ENCODE peak calls at places on chromosomes 3 and 15, in six cellular contexts. One of them, this sample, is unnamed.

GRCh38 chr3:50264964-50265485 is 3.9 kb upstream of the SEMA3B start:
- DNase-seq in NB4: no peak
- DNase-seq in psoas muscle: no peak
- DNase-seq in WTC11: no peak
- DNase-seq in GM12865: no peak
- DNase-seq in HFFc6: peak
- DNase-seq in this sample: no peak

GRCh38 chr3:29427266-29428103 is 146.6 kb downstream of the RBMS3 start:
- DNase-seq in GM12865: no peak
- DNase-seq in WTC11: no peak
- DNase-seq in NB4: no peak
- DNase-seq in HFFc6: no peak
- DNase-seq in psoas muscle: no peak
- DNase-seq in this sample: no peak

GRCh38 chr15:27990411-27991338 is 108.4 kb downstream of the OCA2 start:
- DNase-seq in NB4: no peak
- DNase-seq in WTC11: no peak
- DNase-seq in HFFc6: no peak
- DNase-seq in psoas muscle: no peak
- DNase-seq in GM12865: no peak
- DNase-seq in this sample: no peak

GRCh38 chr3:150755902-150756301 is 7.1 kb downstream of the SIAH2 start:
- DNase-seq in HFFc6: no peak
- DNase-seq in WTC11: no peak
- DNase-seq in psoas muscle: no peak
- DNase-seq in NB4: no peak
- DNase-seq in GM12865: no peak
- DNase-seq in this sample: no peak

GRCh38 chr3:8301977-8302589 is 199.5 kb upstream of the LMCD1 start:
- DNase-seq in NB4: peak
- DNase-seq in HFFc6: peak
- DNase-seq in WTC11: no peak
- DNase-seq in GM12865: peak
- DNase-seq in psoas muscle: no peak
- DNase-seq in this sample: no peak

GRCh38 chr3:8319935-8320634 is 181.5 kb upstream of the LMCD1 start:
- DNase-seq in WTC11: no peak
- DNase-seq in psoas muscle: no peak
- DNase-seq in HFFc6: peak
- DNase-seq in GM12865: no peak
- DNase-seq in NB4: no peak
- DNase-seq in this sample: no peak

GRCh38 chr15:41207687-41208448 is 22.7 kb downstream of the EXD1 start:
- DNase-seq in HFFc6: peak
- DNase-seq in NB4: no peak
- DNase-seq in WTC11: no peak
- DNase-seq in GM12865: peak
- DNase-seq in psoas muscle: no peak
- DNase-seq in this sample: no peak

GRCh38 chr15:35383511-35383910 is 162.5 kb downstream of the DPH6 start:
- DNase-seq in HFFc6: no peak
- DNase-seq in psoas muscle: no peak
- DNase-seq in NB4: no peak
- DNase-seq in GM12865: no peak
- DNase-seq in WTC11: no peak
- DNase-seq in this sample: no peak

GRCh38 chr15:89627256-89627970 is 27.9 kb downstream of the KIF7 start:
- DNase-seq in WTC11: no peak
- DNase-seq in HFFc6: no peak
- DNase-seq in GM12865: no peak
- DNase-seq in NB4: no peak
- DNase-seq in psoas muscle: no peak
- DNase-seq in this sample: no peak

DNA sequence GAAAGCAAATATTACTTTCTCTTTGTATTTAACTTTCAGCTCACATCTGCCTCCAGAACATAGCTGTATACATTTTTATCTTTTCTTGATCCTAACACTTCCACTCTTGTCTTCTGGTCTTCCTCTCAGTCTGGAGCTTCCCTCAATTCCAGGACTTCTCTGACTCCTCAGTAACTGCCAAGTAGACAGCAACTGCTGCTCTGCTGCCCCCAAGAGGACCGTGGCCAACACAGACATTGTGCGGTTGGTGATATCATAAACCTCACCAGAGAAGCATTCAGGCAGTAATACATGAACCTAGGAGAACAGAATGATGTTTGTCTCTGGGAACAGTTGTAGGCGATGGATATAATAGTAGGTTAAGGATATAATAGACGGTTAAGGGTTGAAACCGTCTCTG is 45.2 kb upstream of the FGF12 start:
- DNase-seq in NB4: peak
- DNase-seq in GM12865: peak
- DNase-seq in WTC11: peak
- DNase-seq in HFFc6: peak
- DNase-seq in psoas muscle: no peak
- DNase-seq in this sample: no peak
- TF ChIP-seq CTCF in NB4: peak
- TF ChIP-seq CTCF in GM12865: peak
- TF ChIP-seq CTCF in WTC11: peak
- TF ChIP-seq CTCF in HFFc6: peak
- TF ChIP-seq CTCF in psoas muscle: no peak
- TF ChIP-seq CTCF in this sample: peak

DNA sequence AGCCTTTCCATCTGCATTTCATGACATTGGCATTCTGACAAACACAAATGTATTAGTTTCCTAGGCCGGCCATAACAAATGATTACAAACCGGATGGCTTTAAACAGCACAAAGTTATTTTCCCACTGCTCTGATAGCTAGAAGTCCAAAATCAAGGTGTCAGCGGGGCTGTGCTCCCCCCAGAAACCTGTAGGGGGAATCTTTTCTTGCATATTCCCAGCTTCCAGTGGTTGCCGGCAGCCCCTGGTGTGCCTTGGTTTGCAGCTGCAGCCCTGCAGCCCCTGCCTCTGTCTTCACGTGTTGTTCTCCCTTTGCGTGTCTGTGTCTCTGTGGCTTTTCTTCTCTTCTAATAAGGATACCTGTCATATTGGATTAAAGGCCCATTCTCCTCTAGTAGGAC is 79.0 kb upstream of the CDV3 start:
- DNase-seq in WTC11: peak
- DNase-seq in HFFc6: no peak
- DNase-seq in psoas muscle: no peak
- DNase-seq in NB4: peak
- DNase-seq in GM12865: no peak
- DNase-seq in this sample: no peak
- TF ChIP-seq CTCF in WTC11: peak
- TF ChIP-seq CTCF in HFFc6: peak
- TF ChIP-seq CTCF in psoas muscle: no peak
- TF ChIP-seq CTCF in NB4: no peak
- TF ChIP-seq CTCF in GM12865: no peak
- TF ChIP-seq CTCF in this sample: peak

GRCh38 chr3:179425075-179425474 is 26.2 kb downstream of the GNB4 start:
- DNase-seq in NB4: no peak
- DNase-seq in GM12865: no peak
- DNase-seq in HFFc6: no peak
- DNase-seq in WTC11: no peak
- DNase-seq in psoas muscle: no peak
- DNase-seq in this sample: no peak

GRCh38 chr3:179416681-179417080 is 34.6 kb downstream of the GNB4 start:
- DNase-seq in psoas muscle: no peak
- DNase-seq in GM12865: no peak
- DNase-seq in WTC11: no peak
- DNase-seq in HFFc6: no peak
- DNase-seq in NB4: no peak
- DNase-seq in this sample: no peak

GRCh38 chr3:179418610-179419009 is 32.7 kb downstream of the GNB4 start:
- DNase-seq in HFFc6: no peak
- DNase-seq in WTC11: no peak
- DNase-seq in GM12865: no peak
- DNase-seq in psoas muscle: no peak
- DNase-seq in NB4: no peak
- DNase-seq in this sample: no peak

DNA sequence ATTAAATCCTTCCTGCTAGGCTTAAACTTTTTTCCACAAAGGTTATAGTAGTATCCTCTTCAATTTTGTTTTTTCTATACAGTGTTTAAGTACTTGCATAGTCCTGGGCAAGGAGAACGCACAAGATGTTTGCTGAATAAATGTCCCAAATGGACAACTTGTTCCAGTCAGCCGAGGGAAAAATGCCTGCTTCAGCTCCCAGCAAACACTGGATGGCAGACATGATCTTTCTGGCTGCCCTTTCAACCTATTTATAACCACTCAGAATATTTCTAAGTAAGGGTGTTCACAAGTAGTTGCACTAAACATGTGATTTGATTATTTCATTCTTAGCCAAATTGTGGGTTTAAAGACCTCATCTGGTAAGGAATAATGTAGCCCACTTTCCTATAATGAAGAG is 29.8 kb downstream of the GNB4 start:
- DNase-seq in GM12865: peak
- DNase-seq in WTC11: peak
- DNase-seq in HFFc6: peak
- DNase-seq in psoas muscle: no peak
- DNase-seq in NB4: peak
- DNase-seq in this sample: no peak
- TF ChIP-seq CTCF in GM12865: peak
- TF ChIP-seq CTCF in WTC11: no peak
- TF ChIP-seq CTCF in HFFc6: peak
- TF ChIP-seq CTCF in psoas muscle: peak
- TF ChIP-seq CTCF in NB4: no peak
- TF ChIP-seq CTCF in this sample: peak

GRCh38 chr3:178422406-178422805 is 113.8 kb upstream of the KCNMB2 start:
- DNase-seq in NB4: no peak
- DNase-seq in GM12865: no peak
- DNase-seq in HFFc6: no peak
- DNase-seq in WTC11: no peak
- DNase-seq in psoas muscle: no peak
- DNase-seq in this sample: no peak
- TF ChIP-seq CTCF in NB4: no peak
- TF ChIP-seq CTCF in GM12865: no peak
- TF ChIP-seq CTCF in HFFc6: peak
- TF ChIP-seq CTCF in WTC11: no peak
- TF ChIP-seq CTCF in psoas muscle: no peak
- TF ChIP-seq CTCF in this sample: no peak

DNA sequence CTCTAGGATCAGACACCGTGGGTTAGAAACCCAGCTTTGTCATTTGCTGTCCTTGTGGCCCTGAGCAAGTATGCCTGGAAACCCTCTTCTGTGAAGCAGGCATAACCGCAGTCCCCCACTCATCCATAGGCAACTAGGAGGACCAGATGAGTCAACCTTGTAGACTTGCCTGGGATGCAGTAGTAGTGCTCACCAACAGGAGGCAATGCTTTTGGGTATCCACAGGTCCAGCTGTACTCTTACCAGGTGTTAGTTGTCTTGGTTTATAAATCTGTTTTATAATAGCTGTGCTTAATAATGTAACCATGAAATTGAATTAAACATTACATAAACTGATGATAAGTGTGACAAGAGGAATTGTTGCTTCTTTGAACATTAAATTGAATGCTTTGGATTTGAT is 389.3 kb downstream of the IL20RB start:
- DNase-seq in GM12865: peak
- DNase-seq in psoas muscle: no peak
- DNase-seq in WTC11: peak
- DNase-seq in NB4: no peak
- DNase-seq in HFFc6: no peak
- DNase-seq in this sample: no peak
- TF ChIP-seq CTCF in GM12865: peak
- TF ChIP-seq CTCF in psoas muscle: no peak
- TF ChIP-seq CTCF in WTC11: peak
- TF ChIP-seq CTCF in NB4: peak
- TF ChIP-seq CTCF in HFFc6: no peak
- TF ChIP-seq CTCF in this sample: peak

GRCh38 chr3:161305095-161305991 is 66.0 kb downstream of the SPTSSB start:
- DNase-seq in GM12865: peak
- DNase-seq in HFFc6: peak
- DNase-seq in psoas muscle: no peak
- DNase-seq in NB4: peak
- DNase-seq in WTC11: no peak
- DNase-seq in this sample: no peak
- TF ChIP-seq CTCF in GM12865: peak
- TF ChIP-seq CTCF in HFFc6: peak
- TF ChIP-seq CTCF in psoas muscle: peak
- TF ChIP-seq CTCF in NB4: peak
- TF ChIP-seq CTCF in WTC11: peak
- TF ChIP-seq CTCF in this sample: peak

GRCh38 chr15:46304320-46304719 is 669.5 kb downstream of the SQOR start:
- DNase-seq in psoas muscle: no peak
- DNase-seq in WTC11: peak
- DNase-seq in NB4: peak
- DNase-seq in GM12865: no peak
- DNase-seq in HFFc6: no peak
- DNase-seq in this sample: no peak
- TF ChIP-seq CTCF in psoas muscle: no peak
- TF ChIP-seq CTCF in WTC11: peak
- TF ChIP-seq CTCF in NB4: peak
- TF ChIP-seq CTCF in GM12865: peak
- TF ChIP-seq CTCF in HFFc6: peak
- TF ChIP-seq CTCF in this sample: peak

GRCh38 chr3:41448396-41448795 is 249.1 kb downstream of the CTNNB1 start:
- DNase-seq in HFFc6: no peak
- DNase-seq in NB4: no peak
- DNase-seq in GM12865: no peak
- DNase-seq in psoas muscle: no peak
- DNase-seq in WTC11: no peak
- DNase-seq in this sample: no peak
- TF ChIP-seq CTCF in HFFc6: no peak
- TF ChIP-seq CTCF in NB4: no peak
- TF ChIP-seq CTCF in GM12865: no peak
- TF ChIP-seq CTCF in psoas muscle: no peak
- TF ChIP-seq CTCF in WTC11: no peak
- TF ChIP-seq CTCF in this sample: no peak

GRCh38 chr3:170869645-170870593 is at the start of gene RPL22L1:
- DNase-seq in NB4: peak
- DNase-seq in HFFc6: peak
- DNase-seq in WTC11: peak
- DNase-seq in GM12865: peak
- DNase-seq in psoas muscle: peak
- DNase-seq in this sample: peak
- TF ChIP-seq CTCF in NB4: no peak
- TF ChIP-seq CTCF in HFFc6: peak
- TF ChIP-seq CTCF in WTC11: no peak
- TF ChIP-seq CTCF in GM12865: no peak
- TF ChIP-seq CTCF in psoas muscle: no peak
- TF ChIP-seq CTCF in this sample: peak

GRCh38 chr15:38769492-38769891 is 204.9 kb upstream of the RASGRP1 start:
- DNase-seq in GM12865: peak
- DNase-seq in WTC11: no peak
- DNase-seq in HFFc6: no peak
- DNase-seq in NB4: no peak
- DNase-seq in psoas muscle: no peak
- DNase-seq in this sample: no peak

DNA sequence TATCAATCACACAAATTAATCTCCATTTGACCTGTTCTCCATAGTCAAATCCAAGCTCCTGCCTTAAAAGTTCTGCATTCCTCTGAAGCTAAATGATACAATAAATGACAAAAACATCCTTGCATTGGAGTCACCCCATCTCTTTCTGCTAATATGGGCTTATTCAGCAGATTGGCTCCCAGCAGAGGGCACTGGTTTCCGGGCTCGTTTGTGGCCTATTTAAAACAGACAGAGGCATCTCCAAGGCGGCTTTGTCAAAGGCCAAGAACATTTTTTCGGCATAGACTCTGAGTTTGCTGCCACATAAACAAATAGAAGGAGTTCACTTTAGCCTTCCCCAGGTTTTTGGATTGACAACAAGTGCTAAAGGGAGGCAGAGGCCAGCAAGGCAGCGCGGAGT is 204.4 kb upstream of the RASGRP1 start:
- DNase-seq in WTC11: peak
- DNase-seq in psoas muscle: peak
- DNase-seq in NB4: no peak
- DNase-seq in GM12865: peak
- DNase-seq in HFFc6: peak
- DNase-seq in this sample: no peak
- TF ChIP-seq CTCF in WTC11: no peak
- TF ChIP-seq CTCF in psoas muscle: no peak
- TF ChIP-seq CTCF in NB4: peak
- TF ChIP-seq CTCF in GM12865: peak
- TF ChIP-seq CTCF in HFFc6: peak
- TF ChIP-seq CTCF in this sample: peak

This sample was measured in progenitor cell of endocrine pancreas.